ENCODE peak calls at places on chromosomes 2 and 18, in six cellular contexts. F is left lung, I is body of pancreas, R is spleen, J is neural progenitor cell, N is esophagus squamous epithelium. T is an unnamed sample.
A peak's percentile ranks its signal among the peaks of the same experiment; 100 is the strongest.

GRCh38 chr2:44120428-44120827 is 48.2 kb upstream of the PPM1B start:
- DNase-seq in F (no peak), I (no peak), R (no peak), J (no peak), N (no peak), T (peak; percentile 55)

GRCh38 chr18:46155652-46156051 is 51.5 kb downstream of the HAUS1 start:
- DNase-seq in F (no peak), I (no peak), R (no peak), J (no peak), N (no peak), T (peak; percentile 46)

GRCh38 chr2:145824384-145824783 is 1304.5 kb upstream of the ZEB2 start:
- DNase-seq in F (no peak), I (no peak), R (no peak), J (no peak), N (no peak), T (no peak)

GRCh38 chr2:200860092-200860795 is 4.2 kb downstream of the CLK1 start:
- DNase-seq in F (no peak), I (peak; percentile 37), R (no peak), J (no peak), N (no peak), T (no peak)

GRCh38 chr2:120590841-120591240 is 144.8 kb upstream of the GLI2 start:
- DNase-seq in F (no peak), I (no peak), R (no peak), J (no peak), N (no peak), T (no peak)

GRCh38 chr2:68362069-68362468 is 3.0 kb upstream of the PLEK start:
- DNase-seq in F (peak; percentile 75), I (peak; percentile 78), R (peak; percentile 94), J (peak; percentile 81), N (peak; percentile 8), T (peak; percentile 64)

GRCh38 chr18:11997466-11997865 is 16.2 kb downstream of the IMPA2 start:
- DNase-seq in F (no peak), I (no peak), R (peak; percentile 57), J (no peak), N (no peak), T (no peak)

GRCh38 chr2:168903888-168904287 is 2.8 kb downstream of the G6PC2 start:
- DNase-seq in F (no peak), I (no peak), R (no peak), J (no peak), N (no peak), T (no peak)

GRCh38 chr2:165678882-165679281 is 115.2 kb downstream of the GALNT3 start:
- DNase-seq in F (no peak), I (no peak), R (no peak), J (no peak), N (no peak), T (no peak)

GRCh38 chr2:118371500-118371899 is 283.2 kb downstream of the INSIG2 start:
- DNase-seq in F (no peak), I (peak; percentile 45), R (no peak), J (peak; percentile 84), N (no peak), T (no peak)

GRCh38 chr18:31679133-31679731 is 5.1 kb downstream of the B4GALT6 start:
- DNase-seq in F (no peak), I (no peak), R (no peak), J (no peak), N (no peak), T (no peak)

GRCh38 chr2:96523659-96524481 is 12.7 kb upstream of the ARID5A start:
- DNase-seq in F (no peak), I (no peak), R (no peak), J (no peak), N (no peak), T (no peak)

GRCh38 chr2:46970334-46971288 is 55.0 kb upstream of the MCFD2 start:
- DNase-seq in F (peak; percentile 74), I (peak; percentile 96), R (peak; percentile 79), J (no peak), N (no peak), T (no peak)

GRCh38 chr2:128452536-128453530 is 134.2 kb upstream of the HS6ST1 start:
- DNase-seq in F (no peak), I (no peak), R (no peak), J (peak; percentile 1), N (no peak), T (no peak)

DNA sequence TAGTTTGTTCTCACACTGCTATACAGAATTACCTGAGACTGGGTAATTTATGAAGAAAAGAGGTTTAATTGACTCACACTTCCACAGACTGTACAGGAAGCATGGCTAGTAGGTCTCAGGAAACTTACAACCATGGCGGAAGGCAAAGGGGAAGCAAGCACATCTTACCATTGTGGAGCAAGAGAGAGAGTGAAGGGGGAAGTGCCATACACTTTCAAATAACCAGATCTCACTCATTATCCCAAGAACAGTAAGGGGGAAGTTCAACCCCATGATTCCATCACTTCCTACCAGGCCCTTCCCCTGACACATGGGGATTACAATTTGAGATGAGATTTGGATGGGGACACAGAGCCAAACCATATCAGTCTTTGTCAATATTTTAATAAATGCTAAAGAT is 5.0 kb upstream of the CRYGB start:
- DNase-seq in F (no peak), I (no peak), R (no peak), J (no peak), N (no peak), T (no peak)
- H3K4me3 ChIP-seq in F (no peak overlapping the region), I (no peak overlapping the region), R (no peak overlapping the region), J (no peak overlapping the region), N (no peak overlapping the region), T (no peak overlapping the region)

GRCh38 chr18:13623871-13624270 is 102.5 kb downstream of the FAM210A start:
- DNase-seq in F (no peak), I (no peak), R (no peak), J (no peak), N (no peak), T (no peak)
- H3K27ac ChIP-seq in F (no peak overlapping the region), I (no peak overlapping the region), R (no peak overlapping the region), J (no peak overlapping the region), N (no peak overlapping the region), T (no peak overlapping the region)

GRCh38 chr2:239263937-239264837 is 136.6 kb downstream of the HDAC4 start:
- DNase-seq in F (no peak), I (no peak), R (peak; percentile 84), J (no peak), N (no peak), T (peak; percentile 26)
- H3K4me3 ChIP-seq in F (peak overlapping the region; percentile 30), I (no peak overlapping the region), R (peak overlapping the region; percentile 37), J (no peak overlapping the region), N (no peak overlapping the region), T (peak overlapping the region; percentile 25)

GRCh38 chr18:34978953-34979608 is 62.1 kb upstream of the MAPRE2 start:
- DNase-seq in F (peak; percentile 78), I (peak; percentile 91), R (peak; percentile 73), J (peak; percentile 47), N (no peak), T (peak; percentile 25)
- H3K27ac ChIP-seq in F (peak overlapping the region; percentile 82), I (peak overlapping the region; percentile 89), R (peak overlapping the region; percentile 50), J (no peak overlapping the region), N (peak overlapping the region; percentile 24), T (no peak overlapping the region)

GRCh38 chr2:173759959-173760358 is 205.2 kb downstream of the SP3 start:
- DNase-seq in F (no peak), I (no peak), R (no peak), J (no peak), N (no peak), T (no peak)
- H3K4me3 ChIP-seq in F (no peak overlapping the region), I (no peak overlapping the region), R (no peak overlapping the region), J (no peak overlapping the region), N (no peak overlapping the region), T (no peak overlapping the region)

GRCh38 chr18:22844643-22845042 is 88.5 kb upstream of the RBBP8 start:
- DNase-seq in F (no peak), I (no peak), R (no peak), J (no peak), N (no peak), T (no peak)
- H3K27ac ChIP-seq in F (no peak overlapping the region), I (no peak overlapping the region), R (no peak overlapping the region), J (no peak overlapping the region), N (peak overlapping the region; percentile 3), T (no peak overlapping the region)

DNA sequence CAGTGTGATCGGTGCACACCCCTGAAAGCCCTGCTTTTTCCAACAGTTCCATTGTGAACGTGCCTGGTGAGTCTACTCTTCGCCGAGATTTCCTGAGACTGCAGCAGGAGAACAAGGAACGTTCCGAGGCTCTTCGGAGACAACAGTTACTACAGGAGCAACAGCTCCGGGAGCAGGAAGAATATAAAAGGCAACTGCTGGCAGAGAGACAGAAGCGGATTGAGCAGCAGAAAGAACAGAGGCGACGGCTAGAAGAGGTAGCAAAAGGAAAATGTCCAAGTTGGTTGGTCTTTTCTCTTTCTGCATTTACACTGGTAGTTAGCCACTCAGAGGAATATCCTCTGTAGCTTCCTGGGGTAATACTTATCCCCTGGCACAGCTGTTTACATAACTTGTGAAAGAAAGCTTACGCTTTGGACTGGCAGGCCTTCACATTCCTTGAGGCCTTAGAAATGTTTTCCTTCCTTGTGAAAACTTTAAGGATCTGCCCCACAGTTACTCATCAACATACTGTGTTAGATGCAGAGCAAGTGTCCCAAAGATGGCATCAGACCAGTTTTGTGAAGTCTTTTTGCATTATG is 146.6 kb downstream of the MAP4K4 start:
- DNase-seq in F (no peak), I (no peak), R (no peak), J (no peak), N (no peak), T (no peak)
- H3K4me3 ChIP-seq in F (no peak overlapping the region), I (no peak overlapping the region), R (no peak overlapping the region), J (no peak overlapping the region), N (no peak overlapping the region), T (no peak overlapping the region)

T was measured in naive thymus-derived CD4-positive, alpha-beta T cell.